ENCODE peak calls at places on chromosome 10, in four cellular contexts. B is WTC11, O is HepG2, T is GM12878. P is an unnamed sample.
A peak's percentile ranks its signal among the peaks of the same experiment; 100 is the strongest.

GRCh38 chr10:97522071-97522470 is 23.3 kb downstream of the UBTD1 start:
- DNase-seq in T (no peak), O (no peak), B (no peak), P (no peak)

GRCh38 chr10:28186887-28187578 is 115.8 kb downstream of the MPP7 start:
- DNase-seq in B (no peak), O (no peak), T (no peak), P (no peak)

GRCh38 chr10:18658301-18658991 is 785 bp upstream of the ARL5B start:
- DNase-seq in O (peak; percentile 57), T (peak; percentile 43), B (no peak), P (no peak)

GRCh38 chr10:128263891-128264688 is 137.9 kb upstream of the MKI67 start:
- DNase-seq in O (peak; percentile 23), T (no peak), B (peak; percentile 83), P (peak; percentile 33)

GRCh38 chr10:51224610-51225230 is 150.4 kb downstream of the PRKG1 start:
- DNase-seq in T (no peak), O (no peak), B (no peak), P (no peak)

GRCh38 chr10:126088144-126088543 is 191.8 kb downstream of the FANK1 start:
- DNase-seq in B (no peak), O (no peak), T (no peak), P (no peak)

GRCh38 chr10:23293145-23293724 is 51.4 kb downstream of the C10orf67 start:
- DNase-seq in B (peak; percentile 69), T (peak; percentile 4), O (peak; percentile 53), P (peak; percentile 60)

GRCh38 chr10:110399163-110400094 is 94.7 kb upstream of the SMNDC1 start:
- DNase-seq in O (peak; percentile 79), T (no peak), B (no peak), P (no peak)

GRCh38 chr10:28878236-28878970 is 201.1 kb downstream of the BAMBI start:
- DNase-seq in O (no peak), T (no peak), B (no peak), P (no peak)

GRCh38 chr10:95628786-95629185 is 27.7 kb downstream of the ALDH18A1 start:
- DNase-seq in O (no peak), T (no peak), B (no peak), P (no peak)

GRCh38 chr10:95312264-95312663 is 21.5 kb upstream of the PDLIM1 start:
- DNase-seq in O (no peak), T (no peak), B (no peak), P (no peak)

GRCh38 chr10:29636178-29636577 is 1.4 kb upstream of the SVIL start:
- DNase-seq in B (no peak), T (peak; percentile 15), O (no peak), P (no peak)

GRCh38 chr10:95552680-95553342 is 8.4 kb downstream of the SORBS1 start:
- DNase-seq in O (peak; percentile 78), B (no peak), T (no peak), P (no peak)

GRCh38 chr10:86603256-86603655 is 51.1 kb upstream of the OPN4 start:
- DNase-seq in T (no peak), O (peak; percentile 60), B (no peak), P (no peak)

GRCh38 chr10:98309366-98310355 is 41.7 kb upstream of the LOXL4 start:
- DNase-seq in T (no peak), B (peak; percentile 81), O (peak; percentile 46), P (peak; percentile 61)

GRCh38 chr10:44068716-44069482 is 316.0 kb downstream of the CXCL12 start:
- DNase-seq in O (no peak), T (no peak), B (no peak), P (no peak)

GRCh38 chr10:14742815-14743214 is 31.9 kb downstream of the FAM107B start:
- DNase-seq in O (no peak), B (no peak), T (peak; percentile 76), P (no peak)

GRCh38 chr10:77637986-77638765 is 568 bp upstream of the KCNMA1 start:
- DNase-seq in B (peak; percentile 67), T (no peak), O (no peak), P (no peak)

GRCh38 chr10:29929006-29929405 is 130.4 kb downstream of the JCAD start:
- DNase-seq in T (no peak), B (no peak), O (no peak), P (no peak)

GRCh38 chr10:14603539-14604102 is 171.1 kb downstream of the FAM107B start:
- DNase-seq in T (no peak), B (no peak), O (no peak), P (no peak)

GRCh38 chr10:8398771-8399170 is 344.3 kb downstream of the GATA3 start:
- DNase-seq in T (no peak), B (no peak), O (no peak), P (no peak)

GRCh38 chr10:78458983-78459638 is 425.4 kb downstream of the RPS24 start:
- DNase-seq in O (peak; percentile 99), T (no peak), B (no peak), P (peak; percentile 48)

GRCh38 chr10:71747039-71747807 is 26.1 kb downstream of the VSIR start:
- DNase-seq in O (no peak), B (no peak), T (peak; percentile 36), P (peak; percentile 41)

GRCh38 chr10:88687853-88688467 is 18.1 kb upstream of the LIPK start:
- DNase-seq in B (no peak), T (no peak), O (peak; percentile 3), P (peak; percentile 3)

GRCh38 chr10:91000470-91000869 is 79.6 kb upstream of the ANKRD1 start:
- DNase-seq in O (no peak), T (no peak), B (no peak), P (no peak)

GRCh38 chr10:77409697-77410471 is 227.7 kb downstream of the KCNMA1 start:
- DNase-seq in O (no peak), B (no peak), T (no peak), P (no peak)

GRCh38 chr10:77927343-77928256 is 1.0 kb upstream of the DLG5 start:
- DNase-seq in B (no peak), O (no peak), T (no peak), P (no peak)

GRCh38 chr10:103145860-103146466 is 47.1 kb downstream of the NT5C2 start:
- DNase-seq in B (no peak), T (no peak), O (peak; percentile 42), P (no peak)
- TF ChIP-seq TCF7 in B (no peak), T (no peak), O (no peak), P (no peak)

DNA sequence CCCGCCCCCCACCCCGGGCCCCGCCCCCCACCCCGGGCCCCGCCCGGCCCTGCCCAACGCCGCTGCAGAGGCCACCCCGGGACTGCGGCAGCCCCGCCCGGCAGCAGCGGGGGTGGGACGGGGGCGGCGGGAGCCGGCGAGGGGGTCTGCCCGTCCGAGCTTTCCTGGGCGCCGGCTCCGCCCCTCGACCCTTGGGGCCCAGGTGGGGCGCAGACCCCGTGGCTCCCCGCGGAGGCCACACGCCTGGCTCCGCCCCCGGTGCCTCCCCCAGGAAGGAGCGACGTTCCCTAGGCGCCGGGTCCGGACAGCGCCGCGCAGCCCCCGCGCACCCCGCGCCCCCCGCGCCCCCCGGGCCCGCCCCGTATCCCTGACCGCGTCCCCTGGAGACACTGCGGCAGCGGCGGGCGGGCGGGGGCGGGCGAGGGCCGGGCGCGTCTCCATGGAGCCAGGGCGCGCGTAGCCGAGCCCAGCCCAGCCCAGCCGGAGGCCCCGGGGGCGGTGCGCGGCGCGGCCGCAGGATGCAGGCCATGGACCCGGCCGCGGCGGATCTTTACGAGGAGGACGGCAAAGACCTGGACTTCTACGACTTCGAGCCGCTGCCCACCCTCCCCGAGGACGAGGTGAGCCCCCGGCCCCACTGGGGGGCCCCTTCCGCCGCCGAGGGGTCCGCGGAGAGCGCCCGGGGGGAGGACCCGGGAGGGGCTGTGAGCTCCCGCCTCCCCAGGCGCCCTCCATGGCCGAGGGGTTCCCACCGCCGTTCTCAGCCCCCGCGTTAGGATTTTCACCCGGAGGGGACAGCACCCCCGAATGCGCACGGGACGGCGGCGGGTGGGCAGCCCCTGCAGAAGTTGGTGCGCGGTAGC is at the start of gene KNDC1:
- DNase-seq in T (no peak), B (peak; percentile 51), O (no peak), P (peak; percentile 87)
- TF ChIP-seq TCF7 in T (no peak), B (no peak), O (no peak), P (no peak)

DNA sequence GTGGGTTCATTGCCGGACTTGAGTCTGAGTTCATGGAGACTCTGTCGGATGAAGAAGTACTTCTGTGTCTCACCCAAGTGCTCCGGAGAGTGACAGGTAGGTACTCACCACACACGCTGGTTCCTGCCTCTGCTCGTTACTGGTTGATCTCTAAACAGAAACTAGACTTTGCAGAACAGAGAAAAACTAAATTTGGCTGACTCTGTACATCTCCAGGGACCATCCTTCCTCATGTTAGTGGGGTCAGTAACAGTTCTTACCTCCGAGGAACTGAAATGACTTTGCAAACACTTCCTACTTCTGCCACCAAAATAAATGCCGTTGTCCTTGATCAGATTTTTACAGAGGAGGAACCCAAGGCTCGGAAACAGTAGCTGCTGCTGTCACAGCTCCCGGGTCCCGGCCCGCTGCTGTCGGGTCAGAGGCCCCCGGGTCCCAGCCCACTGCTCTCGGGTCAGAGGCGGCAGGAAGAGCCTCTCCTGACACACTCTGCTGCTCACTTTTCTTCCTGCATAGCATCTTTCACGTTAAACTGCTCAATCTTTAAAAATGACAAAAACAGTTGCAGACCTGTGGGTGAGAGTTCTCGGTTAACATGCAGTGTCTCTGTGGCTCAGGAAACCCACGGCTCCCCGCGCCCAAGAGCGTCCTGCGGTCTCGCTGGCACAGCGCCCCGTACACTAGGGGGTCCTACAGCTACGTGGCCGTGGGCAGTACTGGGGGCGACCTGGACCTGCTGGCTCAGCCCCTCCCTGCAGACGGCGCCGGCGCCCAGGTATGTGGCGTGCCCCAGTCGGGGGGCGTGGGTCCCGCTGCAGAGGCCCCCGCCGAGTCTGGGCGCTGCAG is 4.8 kb upstream of the MTG1 start:
- DNase-seq in B (no peak), O (no peak), T (peak; percentile 99), P (peak; percentile 23)
- TF ChIP-seq TCF7 in B (no peak), O (no peak), T (no peak), P (no peak)

GRCh38 chr10:100483876-100484666 is 21.3 kb downstream of the WNT8B start:
- DNase-seq in B (no peak), T (no peak), O (no peak), P (no peak)

GRCh38 chr10:100480002-100480401 is 17.2 kb downstream of the WNT8B start:
- DNase-seq in O (no peak), T (no peak), B (no peak), P (no peak)

GRCh38 chr10:100482181-100482833 is 19.5 kb downstream of the WNT8B start:
- DNase-seq in T (no peak), O (peak; percentile 52), B (peak; percentile 81), P (peak; percentile 60)

GRCh38 chr10:100482834-100483185 is 20.0 kb downstream of the WNT8B start:
- DNase-seq in T (no peak), B (no peak), O (no peak), P (no peak)

GRCh38 chr10:100481462-100482081 is 18.8 kb downstream of the WNT8B start:
- DNase-seq in T (peak; percentile 84), B (peak; percentile 89), O (peak; percentile 81), P (peak; percentile 78)
- TF ChIP-seq TCF7 in T (no peak), B (no peak), O (no peak), P (no peak)

GRCh38 chr10:25465582-25466372 is 291.0 kb downstream of the GPR158 start:
- DNase-seq in B (no peak), O (no peak), T (no peak), P (peak; percentile 67)
- TF ChIP-seq TCF7 in B (no peak), O (no peak), T (no peak), P (no peak)

DNA sequence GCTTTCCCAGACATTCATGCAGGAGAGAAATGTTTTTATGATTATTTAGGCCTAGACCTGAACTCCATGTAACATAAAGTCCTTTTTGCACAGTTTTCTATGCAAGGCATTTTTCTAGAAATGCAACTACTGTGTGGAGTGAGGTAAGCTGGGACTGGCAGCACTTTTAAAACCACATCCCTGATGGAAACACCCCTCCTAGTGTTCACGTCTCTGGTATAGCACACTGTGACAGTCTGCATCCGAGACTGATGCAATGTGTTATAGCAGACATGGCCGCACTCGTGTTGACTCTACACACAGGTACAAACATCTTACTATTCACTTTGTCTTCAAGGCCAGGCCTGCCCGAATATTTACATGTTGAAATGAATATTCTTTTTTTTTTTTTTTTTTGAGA is 19.3 kb upstream of the ERCC6 start:
- DNase-seq in B (no peak), T (no peak), O (no peak), P (no peak)
- TF ChIP-seq TCF7 in B (no peak), T (no peak), O (no peak), P (no peak)